ENCODE peak calls at places on chromosomes 16 and 17, in four cellular contexts. One of them, this sample, is unnamed.

GRCh38 chr16:71807905-71808592 is 585 bp downstream of the AP1G1 start:
- DNase-seq in A549: peak
- DNase-seq in epithelial cell of esophagus: peak
- DNase-seq in GM12865: no peak
- DNase-seq in this sample: no peak

GRCh38 chr16:15539197-15539596 is 103.8 kb downstream of the MARF1 start:
- DNase-seq in A549: no peak
- DNase-seq in epithelial cell of esophagus: no peak
- DNase-seq in GM12865: peak
- DNase-seq in this sample: no peak

GRCh38 chr16:88561485-88562369 is 8.5 kb upstream of the ZC3H18 start:
- DNase-seq in A549: peak
- DNase-seq in epithelial cell of esophagus: peak
- DNase-seq in GM12865: peak
- DNase-seq in this sample: no peak

GRCh38 chr17:41521574-41522261 is 3.0 kb upstream of the KRT15 start:
- DNase-seq in A549: peak
- DNase-seq in epithelial cell of esophagus: peak
- DNase-seq in GM12865: no peak
- DNase-seq in this sample: no peak

GRCh38 chr17:80758793-80759673 is 214.4 kb downstream of the RPTOR start:
- DNase-seq in A549: no peak
- DNase-seq in epithelial cell of esophagus: no peak
- DNase-seq in GM12865: no peak
- DNase-seq in this sample: no peak

GRCh38 chr16:88394426-88394825 is 11.7 kb downstream of the ZNF469 start:
- DNase-seq in A549: no peak
- DNase-seq in epithelial cell of esophagus: no peak
- DNase-seq in GM12865: no peak
- DNase-seq in this sample: no peak

GRCh38 chr17:83124871-83125514 is 45.6 kb downstream of the METRNL start:
- DNase-seq in A549: no peak
- DNase-seq in epithelial cell of esophagus: no peak
- DNase-seq in GM12865: no peak
- DNase-seq in this sample: no peak

GRCh38 chr17:19762515-19762961 is 14.4 kb upstream of the ALDH3A1 start:
- DNase-seq in A549: peak
- DNase-seq in epithelial cell of esophagus: peak
- DNase-seq in GM12865: peak
- DNase-seq in this sample: peak

GRCh38 chr17:40327735-40328385 is 18.9 kb downstream of the RARA start:
- DNase-seq in A549: no peak
- DNase-seq in epithelial cell of esophagus: no peak
- DNase-seq in GM12865: no peak
- DNase-seq in this sample: no peak

GRCh38 chr17:41042953-41043352 is 1.7 kb upstream of the KRTAP1-1 start:
- DNase-seq in A549: no peak
- DNase-seq in epithelial cell of esophagus: no peak
- DNase-seq in GM12865: no peak
- DNase-seq in this sample: no peak

GRCh38 chr16:48366165-48367093 is 18.8 kb downstream of the SIAH1 start:
- DNase-seq in A549: peak
- DNase-seq in epithelial cell of esophagus: peak
- DNase-seq in GM12865: peak
- DNase-seq in this sample: no peak

GRCh38 chr17:14547556-14547955 is 246.7 kb downstream of the HS3ST3B1 start:
- DNase-seq in A549: no peak
- DNase-seq in epithelial cell of esophagus: no peak
- DNase-seq in GM12865: no peak
- DNase-seq in this sample: no peak

GRCh38 chr16:23374721-23375120 is 72.6 kb downstream of the SCNN1B start:
- DNase-seq in A549: no peak
- DNase-seq in epithelial cell of esophagus: no peak
- DNase-seq in GM12865: no peak
- DNase-seq in this sample: no peak

GRCh38 chr17:74815067-74815466 is 38.9 kb upstream of the NAT9 start:
- DNase-seq in A549: no peak
- DNase-seq in epithelial cell of esophagus: no peak
- DNase-seq in GM12865: no peak
- DNase-seq in this sample: no peak

GRCh38 chr16:87570938-87571867 is 31.1 kb upstream of the JPH3 start:
- DNase-seq in A549: peak
- DNase-seq in epithelial cell of esophagus: peak
- DNase-seq in GM12865: no peak
- DNase-seq in this sample: no peak

GRCh38 chr16:70649300-70649699 is 2.9 kb downstream of the IL34 start:
- DNase-seq in A549: no peak
- DNase-seq in epithelial cell of esophagus: no peak
- DNase-seq in GM12865: no peak
- DNase-seq in this sample: no peak

GRCh38 chr17:65489413-65490170 is 71.9 kb downstream of the AXIN2 start:
- DNase-seq in A549: no peak
- DNase-seq in epithelial cell of esophagus: no peak
- DNase-seq in GM12865: no peak
- DNase-seq in this sample: no peak

GRCh38 chr17:34241062-34241461 is 14.0 kb upstream of the CCL2 start:
- DNase-seq in A549: no peak
- DNase-seq in epithelial cell of esophagus: no peak
- DNase-seq in GM12865: no peak
- DNase-seq in this sample: no peak

GRCh38 chr17:16443390-16444257 is 28.3 kb downstream of the TRPV2 start:
- DNase-seq in A549: no peak
- DNase-seq in epithelial cell of esophagus: no peak
- DNase-seq in GM12865: peak
- DNase-seq in this sample: no peak

GRCh38 chr17:78953356-78954350 is 26.1 kb downstream of the LGALS3BP start:
- DNase-seq in A549: no peak
- DNase-seq in epithelial cell of esophagus: no peak
- DNase-seq in GM12865: no peak
- DNase-seq in this sample: no peak

GRCh38 chr17:58351182-58351581 is 819 bp downstream of the SUPT4H1 start:
- DNase-seq in A549: no peak
- DNase-seq in epithelial cell of esophagus: no peak
- DNase-seq in GM12865: no peak
- DNase-seq in this sample: no peak

GRCh38 chr17:70168044-70168978 is 1.0 kb upstream of the KCNJ2 start:
- DNase-seq in A549: peak
- DNase-seq in epithelial cell of esophagus: peak
- DNase-seq in GM12865: peak
- DNase-seq in this sample: peak

GRCh38 chr17:42675984-42676423 is 790 bp downstream of the PLEKHH3 start:
- DNase-seq in A549: peak
- DNase-seq in epithelial cell of esophagus: peak
- DNase-seq in GM12865: peak
- DNase-seq in this sample: no peak

GRCh38 chr16:72848759-72849664 is 198.9 kb downstream of the ZFHX3 start:
- DNase-seq in A549: peak
- DNase-seq in epithelial cell of esophagus: peak
- DNase-seq in GM12865: no peak
- DNase-seq in this sample: peak

GRCh38 chr17:44122825-44123355 is 551 bp downstream of the HDAC5 start:
- DNase-seq in A549: no peak
- DNase-seq in epithelial cell of esophagus: no peak
- DNase-seq in GM12865: peak
- DNase-seq in this sample: no peak

GRCh38 chr16:1156983-1157638 is 4.2 kb downstream of the CACNA1H start:
- DNase-seq in A549: no peak
- DNase-seq in epithelial cell of esophagus: no peak
- DNase-seq in GM12865: no peak
- DNase-seq in this sample: no peak
- H3K4me3 ChIP-seq in A549: no peak
- H3K4me3 ChIP-seq in epithelial cell of esophagus: no peak
- H3K4me3 ChIP-seq in GM12865: no peak
- H3K4me3 ChIP-seq in this sample: no peak

DNA sequence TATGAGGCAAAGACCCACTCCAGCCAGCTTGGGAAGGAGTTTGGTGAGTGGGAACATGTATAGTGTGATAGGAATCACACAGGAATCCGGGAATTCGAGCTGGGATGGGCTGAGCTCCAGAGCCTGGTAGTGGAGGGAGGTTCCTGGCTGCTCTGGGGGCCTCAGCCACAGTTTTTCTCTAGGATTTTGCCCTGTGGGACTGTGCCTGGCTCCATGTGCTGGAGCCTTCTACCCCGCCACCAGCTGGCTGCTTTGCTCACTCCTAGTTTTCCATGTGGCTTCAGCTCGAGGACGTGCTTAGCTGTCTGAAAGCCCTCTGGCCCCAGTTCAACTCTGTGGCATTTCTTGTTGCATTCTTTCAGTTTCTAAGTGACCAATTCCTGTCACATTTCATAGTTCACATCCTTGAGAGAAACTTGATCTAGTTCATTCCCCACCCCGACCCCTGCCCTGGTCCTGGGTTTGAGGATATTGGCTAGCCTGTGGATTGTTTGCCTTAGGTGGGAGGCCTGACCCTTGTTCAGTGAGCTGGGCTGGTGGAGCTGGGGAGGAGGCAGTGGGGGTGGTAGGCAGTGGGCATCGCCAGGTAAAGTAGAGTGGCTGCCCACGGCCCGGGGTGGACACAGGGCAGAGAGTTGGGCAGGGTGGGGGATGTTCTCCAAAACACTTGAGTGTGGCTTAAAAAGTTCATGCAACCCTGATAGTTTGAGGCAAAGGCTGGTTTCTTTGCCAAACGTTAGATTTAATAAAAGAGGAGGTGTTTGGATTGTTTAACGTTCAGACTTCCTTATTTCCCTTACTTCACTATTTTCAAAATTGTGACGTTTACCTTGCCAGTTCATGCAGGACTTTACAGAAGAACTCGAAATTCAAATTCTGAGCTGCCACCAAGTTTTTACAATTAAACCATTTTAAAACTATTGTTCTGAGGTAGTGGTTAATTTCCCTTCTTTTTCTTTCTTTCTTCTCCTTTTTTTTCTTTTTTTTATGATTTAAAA is 5.2 kb downstream of the SEC14L1 start:
- DNase-seq in A549: no peak
- DNase-seq in epithelial cell of esophagus: peak
- DNase-seq in GM12865: peak
- DNase-seq in this sample: peak
- TF ChIP-seq CTCF in A549: no peak
- TF ChIP-seq CTCF in epithelial cell of esophagus: peak
- TF ChIP-seq CTCF in GM12865: no peak
- TF ChIP-seq CTCF in this sample: peak

GRCh38 chr16:81778231-81778630 is 860 bp upstream of the PLCG2 start:
- DNase-seq in A549: no peak
- DNase-seq in epithelial cell of esophagus: no peak
- DNase-seq in GM12865: peak
- DNase-seq in this sample: no peak
- H3K4me3 ChIP-seq in A549: peak
- H3K4me3 ChIP-seq in epithelial cell of esophagus: no peak
- H3K4me3 ChIP-seq in GM12865: peak
- H3K4me3 ChIP-seq in this sample: no peak

GRCh38 chr16:50635505-50636392 is 45.4 kb downstream of the SNX20 start:
- DNase-seq in A549: no peak
- DNase-seq in epithelial cell of esophagus: no peak
- DNase-seq in GM12865: peak
- DNase-seq in this sample: no peak
- TF ChIP-seq CTCF in A549: no peak
- TF ChIP-seq CTCF in epithelial cell of esophagus: no peak
- TF ChIP-seq CTCF in GM12865: no peak
- TF ChIP-seq CTCF in this sample: no peak

GRCh38 chr16:85936761-85937343 is 37.9 kb downstream of the IRF8 start:
- DNase-seq in A549: no peak
- DNase-seq in epithelial cell of esophagus: no peak
- DNase-seq in GM12865: peak
- DNase-seq in this sample: peak
- H3K4me3 ChIP-seq in A549: no peak
- H3K4me3 ChIP-seq in epithelial cell of esophagus: no peak
- H3K4me3 ChIP-seq in GM12865: peak
- H3K4me3 ChIP-seq in this sample: no peak

DNA sequence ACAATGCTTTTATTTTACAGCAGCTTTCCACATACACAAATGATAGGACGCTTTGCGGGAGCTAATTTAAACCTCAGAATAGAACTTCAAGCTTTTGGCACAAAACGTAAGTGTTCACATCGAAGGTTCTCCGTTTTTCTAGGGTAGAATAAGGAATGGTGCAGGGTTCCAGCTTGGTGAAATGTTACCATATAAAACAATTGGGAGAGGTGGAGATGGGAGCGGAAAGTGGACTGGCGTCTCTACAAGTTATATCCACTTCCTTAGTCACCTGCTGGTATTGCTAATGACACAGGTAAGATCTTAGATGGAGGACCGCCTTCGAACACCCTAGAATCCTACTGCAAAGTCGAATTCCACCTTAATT is 1.7 kb upstream of the NXN start:
- DNase-seq in A549: no peak
- DNase-seq in epithelial cell of esophagus: no peak
- DNase-seq in GM12865: no peak
- DNase-seq in this sample: no peak
- TF ChIP-seq CTCF in A549: no peak
- TF ChIP-seq CTCF in epithelial cell of esophagus: no peak
- TF ChIP-seq CTCF in GM12865: no peak
- TF ChIP-seq CTCF in this sample: no peak

GRCh38 chr17:27807567-27808470 is 7.5 kb upstream of the NOS2 start:
- DNase-seq in A549: no peak
- DNase-seq in epithelial cell of esophagus: no peak
- DNase-seq in GM12865: peak
- DNase-seq in this sample: no peak

GRCh38 chr17:27809555-27809954 is 9.2 kb upstream of the NOS2 start:
- DNase-seq in A549: no peak
- DNase-seq in epithelial cell of esophagus: no peak
- DNase-seq in GM12865: no peak
- DNase-seq in this sample: no peak

GRCh38 chr17:27810211-27810901 is 10.0 kb upstream of the NOS2 start:
- DNase-seq in A549: no peak
- DNase-seq in epithelial cell of esophagus: no peak
- DNase-seq in GM12865: peak
- DNase-seq in this sample: no peak

GRCh38 chr17:27810902-27811557 is 10.7 kb upstream of the NOS2 start:
- DNase-seq in A549: no peak
- DNase-seq in epithelial cell of esophagus: peak
- DNase-seq in GM12865: no peak
- DNase-seq in this sample: no peak

DNA sequence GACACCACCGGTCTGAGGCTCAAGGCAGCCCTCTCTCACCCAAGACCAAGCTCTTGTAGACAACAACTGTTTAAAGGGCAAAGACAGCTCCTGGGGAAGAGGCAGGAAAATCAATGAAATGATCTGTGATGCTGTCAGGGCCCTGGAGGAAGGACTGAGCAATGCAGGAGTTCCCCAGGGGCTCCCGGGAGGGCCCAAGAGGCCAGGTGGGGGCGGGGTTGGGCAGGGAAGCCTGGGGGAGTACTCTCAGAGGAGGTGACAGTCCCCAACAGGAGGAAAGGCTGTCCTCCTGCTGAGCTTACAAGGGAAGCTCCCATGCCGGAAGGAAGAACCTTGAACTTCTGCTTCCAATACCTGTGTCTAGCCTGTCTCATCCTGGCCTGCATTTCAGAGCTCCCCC is 8.3 kb upstream of the NOS2 start:
- DNase-seq in A549: no peak
- DNase-seq in epithelial cell of esophagus: no peak
- DNase-seq in GM12865: peak
- DNase-seq in this sample: no peak
- H3K4me3 ChIP-seq in A549: no peak
- H3K4me3 ChIP-seq in epithelial cell of esophagus: no peak
- H3K4me3 ChIP-seq in GM12865: peak
- H3K4me3 ChIP-seq in this sample: no peak

GRCh38 chr16:68335175-68335574 is 24.4 kb downstream of the PRMT7 start:
- DNase-seq in A549: no peak
- DNase-seq in epithelial cell of esophagus: peak
- DNase-seq in GM12865: no peak
- DNase-seq in this sample: no peak
- TF ChIP-seq CTCF in A549: no peak
- TF ChIP-seq CTCF in epithelial cell of esophagus: no peak
- TF ChIP-seq CTCF in GM12865: no peak
- TF ChIP-seq CTCF in this sample: no peak

This sample was measured in HFF-Myc.